ENCODE peak calls at places on chromosome 1, in four cellular contexts. P is endothelial cell, A is keratinocyte, D is OCI-LY7. Z is an unnamed sample.

GRCh38 chr1:53070621-53071020 is 8.6 kb downstream of the PODN start:
- DNase-seq in P (no peak), A (no peak), D (no peak), Z (no peak)

GRCh38 chr1:50651476-50652263 is 228.4 kb upstream of the DMRTA2 start:
- DNase-seq in P (no peak), A (no peak), D (no peak), Z (no peak)

GRCh38 chr1:228150458-228151169 is 884 bp downstream of the GJC2 start:
- DNase-seq in P (no peak), A (no peak), D (no peak), Z (no peak)

GRCh38 chr1:2379733-2380404 is 11.5 kb downstream of the MORN1 start:
- DNase-seq in P (no peak), A (no peak), D (no peak), Z (no peak)

GRCh38 chr1:245917403-245917802 is 589.7 kb downstream of the SMYD3 start:
- DNase-seq in P (no peak), A (no peak), D (no peak), Z (no peak)

GRCh38 chr1:57353589-57353988 is 70.3 kb downstream of the DAB1 start:
- DNase-seq in P (no peak), A (no peak), D (no peak), Z (no peak)

GRCh38 chr1:244387415-244387814 is 64.3 kb downstream of the ADSS2 start:
- DNase-seq in P (no peak), A (no peak), D (no peak), Z (no peak)

GRCh38 chr1:51768971-51769601 is 109.4 kb downstream of the NRDC start:
- DNase-seq in P (no peak), A (no peak), D (peak), Z (peak)

GRCh38 chr1:204377800-204378608 is 18.3 kb upstream of the PLEKHA6 start:
- DNase-seq in P (peak), A (no peak), D (no peak), Z (peak)

GRCh38 chr1:215489771-215490566 is 77.1 kb upstream of the KCTD3 start:
- DNase-seq in P (no peak), A (no peak), D (no peak), Z (no peak)

GRCh38 chr1:172277277-172277676 is 143.2 kb upstream of the C1orf105 start:
- DNase-seq in P (no peak), A (no peak), D (no peak), Z (no peak)

GRCh38 chr1:53328490-53329182 is 766 bp upstream of the LRP8 start:
- DNase-seq in P (no peak), A (no peak), D (peak), Z (no peak)

GRCh38 chr1:86648255-86648654 is 56.1 kb upstream of the SH3GLB1 start:
- DNase-seq in P (no peak), A (no peak), D (no peak), Z (no peak)

GRCh38 chr1:161439280-161440232 is 65.7 kb upstream of the FCGR2A start:
- DNase-seq in P (no peak), A (no peak), D (peak), Z (peak)

GRCh38 chr1:5720936-5721335 is 271.3 kb downstream of the NPHP4 start:
- DNase-seq in P (no peak), A (no peak), D (no peak), Z (no peak)

GRCh38 chr1:52925571-52926005 is 1.5 kb upstream of the SCP2 start:
- DNase-seq in P (no peak), A (no peak), D (no peak), Z (no peak)

GRCh38 chr1:179866616-179867015 is 11.0 kb downstream of the TOR1AIP2 start:
- DNase-seq in P (no peak), A (no peak), D (no peak), Z (no peak)

GRCh38 chr1:1178794-1179331 is 5.2 kb downstream of the TTLL10 start:
- DNase-seq in P (peak), A (no peak), D (no peak), Z (no peak)

GRCh38 chr1:248752119-248752931 is 3.2 kb downstream of the LYPD8 start:
- DNase-seq in P (no peak), A (no peak), D (no peak), Z (no peak)

GRCh38 chr1:226560243-226560642 is 11.7 kb downstream of the STUM start:
- DNase-seq in P (no peak), A (no peak), D (no peak), Z (no peak)

GRCh38 chr1:20192364-20192763 is 6.0 kb upstream of the PLA2G2C start:
- DNase-seq in P (no peak), A (no peak), D (no peak), Z (no peak)

GRCh38 chr1:151058682-151059341 is 610 bp downstream of the CDC42SE1 start:
- DNase-seq in P (no peak), A (no peak), D (peak), Z (no peak)

GRCh38 chr1:26053718-26054572 is 8.0 kb upstream of the SLC30A2 start:
- DNase-seq in P (no peak), A (no peak), D (no peak), Z (no peak)

GRCh38 chr1:156164465-156164831 is 11.1 kb downstream of the SEMA4A start:
- DNase-seq in P (no peak), A (no peak), D (no peak), Z (no peak)

GRCh38 chr1:58855351-58856165 is 71.7 kb upstream of the JUN start:
- DNase-seq in P (no peak), A (no peak), D (no peak), Z (no peak)

GRCh38 chr1:18289597-18289996 is 182.0 kb downstream of the IGSF21 start:
- DNase-seq in P (no peak), A (no peak), D (peak), Z (no peak)
- TF ChIP-seq CTCF in P (no peak), A (no peak), D (peak), Z (no peak)

DNA sequence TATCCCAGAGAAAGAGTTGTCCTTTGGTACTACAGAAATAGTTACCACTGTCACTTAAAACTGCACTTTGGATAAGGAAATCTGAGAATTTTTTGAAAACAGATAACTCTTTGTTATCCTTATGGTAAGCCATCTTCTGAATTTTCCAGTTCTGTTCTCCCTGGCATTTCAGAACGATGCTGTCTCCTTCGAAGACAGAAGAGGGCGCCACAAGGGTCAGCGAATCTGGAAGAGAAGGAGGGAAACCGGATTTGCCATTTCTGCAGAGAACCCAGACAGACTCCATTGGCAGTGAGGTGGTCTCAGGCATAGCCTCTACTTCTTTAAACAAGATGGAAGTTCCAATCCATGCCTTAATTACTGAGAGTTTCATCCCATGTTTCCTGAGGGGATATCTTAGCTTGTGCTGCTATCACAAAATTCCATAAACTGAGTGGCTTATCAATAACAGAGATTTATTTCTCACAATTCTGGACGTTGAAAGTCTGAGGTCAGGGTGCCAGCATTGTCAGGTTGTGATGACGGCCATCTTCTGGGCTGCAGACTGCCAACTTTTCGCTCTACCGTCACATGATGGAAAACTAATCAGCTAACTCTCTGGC is 6.4 kb downstream of the FCRL2 start:
- DNase-seq in P (peak), A (no peak), D (no peak), Z (no peak)
- TF ChIP-seq CTCF in P (peak), A (peak), D (peak), Z (peak)

GRCh38 chr1:33017175-33017574 is 19.5 kb downstream of the AK2 start:
- DNase-seq in P (no peak), A (no peak), D (no peak), Z (no peak)

GRCh38 chr1:33013791-33014190 is 22.9 kb downstream of the AK2 start:
- DNase-seq in P (no peak), A (no peak), D (no peak), Z (no peak)

GRCh38 chr1:33012165-33012564 is 24.5 kb downstream of the AK2 start:
- DNase-seq in P (no peak), A (no peak), D (no peak), Z (no peak)

GRCh38 chr1:33015216-33015615 is 21.5 kb downstream of the AK2 start:
- DNase-seq in P (no peak), A (no peak), D (no peak), Z (no peak)

DNA sequence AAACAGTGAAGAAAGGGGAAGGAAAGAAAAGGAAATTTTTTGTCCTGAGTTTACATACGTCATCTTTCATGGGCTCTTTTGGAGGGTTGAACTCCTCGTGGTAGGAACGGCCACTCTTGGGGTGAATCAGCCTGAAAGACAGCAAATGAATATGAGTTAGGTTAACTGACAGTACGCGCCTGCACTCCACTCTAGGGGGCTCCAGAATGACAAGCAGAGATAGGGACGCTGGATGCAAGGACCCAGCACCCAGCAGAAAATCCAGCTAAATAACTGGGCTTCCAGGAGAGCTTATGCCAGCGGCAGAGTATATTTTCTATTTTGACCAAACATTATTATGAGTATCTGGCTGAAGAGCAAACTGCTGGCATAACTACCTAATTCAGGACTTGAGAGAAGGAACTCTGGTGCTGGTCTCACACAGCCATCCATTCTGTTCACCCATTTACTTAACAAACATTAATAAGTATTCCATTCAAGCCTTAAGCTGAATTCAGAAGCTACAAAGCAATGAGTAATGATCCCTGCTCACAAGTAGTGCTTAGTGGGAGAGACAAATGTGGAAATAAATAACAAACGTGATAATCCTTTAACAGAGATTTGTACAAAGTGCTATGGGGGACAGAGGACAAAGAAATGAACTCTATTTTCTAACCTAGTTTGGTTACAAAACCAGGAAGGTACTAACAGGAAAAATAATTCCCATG is 22.1 kb downstream of the AK2 start:
- DNase-seq in P (no peak), A (no peak), D (no peak), Z (no peak)
- TF ChIP-seq CTCF in P (no peak), A (no peak), D (peak), Z (no peak)

DNA sequence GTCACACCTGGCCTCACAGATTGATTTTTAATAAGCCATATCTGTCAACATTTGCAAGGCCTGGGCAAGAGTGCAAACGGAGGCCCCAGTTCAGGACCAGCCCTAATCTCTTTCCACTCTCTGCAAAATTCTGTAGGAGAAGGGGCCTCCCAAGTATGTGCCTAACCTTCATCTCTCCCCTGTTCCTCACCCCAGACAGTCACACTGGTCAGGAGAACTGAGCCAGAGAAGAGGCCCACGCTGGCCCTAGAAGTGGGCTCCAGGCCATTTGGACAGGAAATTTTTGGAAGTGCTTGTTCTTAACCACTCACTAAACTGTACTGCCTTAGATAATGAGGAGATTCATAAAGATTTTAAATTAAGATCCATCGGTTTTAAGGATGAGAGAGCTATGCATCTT is 129.7 kb upstream of the ADGRL2 start:
- DNase-seq in P (no peak), A (no peak), D (no peak), Z (no peak)
- TF ChIP-seq CTCF in P (no peak), A (no peak), D (no peak), Z (no peak)

GRCh38 chr1:166875734-166876539 is at the start of gene TADA1:
- DNase-seq in P (peak), A (peak), D (peak), Z (peak)

GRCh38 chr1:166874464-166874863 is 1.6 kb downstream of the TADA1 start:
- DNase-seq in P (no peak), A (no peak), D (no peak), Z (no peak)

GRCh38 chr1:166870584-166870983 is 5.5 kb downstream of the TADA1 start:
- DNase-seq in P (no peak), A (no peak), D (no peak), Z (no peak)

GRCh38 chr1:166875302-166875733 is 746 bp downstream of the TADA1 start:
- DNase-seq in P (no peak), A (no peak), D (peak), Z (no peak)

GRCh38 chr1:166876540-166876838 is 425 bp upstream of the TADA1 start:
- DNase-seq in P (no peak), A (no peak), D (no peak), Z (no peak)
- TF ChIP-seq CTCF in P (no peak), A (no peak), D (peak), Z (no peak)

DNA sequence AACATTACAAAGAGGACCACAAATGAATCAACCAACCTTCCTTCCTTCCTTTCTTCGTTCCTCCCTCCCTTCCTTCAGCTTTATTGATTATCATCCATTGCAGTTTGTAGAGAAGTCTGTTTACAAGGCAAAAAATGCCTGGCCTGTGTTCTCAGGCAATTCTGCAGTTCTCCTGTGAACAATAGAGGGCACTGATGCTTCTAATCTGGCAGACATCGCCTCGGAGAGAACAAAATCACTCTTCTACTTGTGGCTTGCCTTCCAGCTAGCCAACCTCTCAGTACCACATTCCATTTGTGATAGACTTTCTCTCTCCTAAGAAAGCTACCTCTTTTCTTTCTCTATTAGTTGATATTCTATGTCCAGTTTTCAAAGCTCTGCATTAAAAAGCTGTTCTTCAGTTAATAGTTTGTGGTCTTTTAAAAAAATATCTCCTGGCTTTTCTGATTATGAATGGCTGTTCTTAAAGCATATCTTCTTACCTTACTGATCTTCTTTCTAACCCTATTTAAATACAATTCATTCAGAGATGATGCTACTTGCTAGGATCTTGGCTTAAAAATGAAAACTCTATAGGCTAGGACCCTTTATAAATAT is 26.9 kb upstream of the ESRRG start:
- DNase-seq in P (peak), A (no peak), D (peak), Z (no peak)
- TF ChIP-seq CTCF in P (peak), A (peak), D (peak), Z (peak)

DNA sequence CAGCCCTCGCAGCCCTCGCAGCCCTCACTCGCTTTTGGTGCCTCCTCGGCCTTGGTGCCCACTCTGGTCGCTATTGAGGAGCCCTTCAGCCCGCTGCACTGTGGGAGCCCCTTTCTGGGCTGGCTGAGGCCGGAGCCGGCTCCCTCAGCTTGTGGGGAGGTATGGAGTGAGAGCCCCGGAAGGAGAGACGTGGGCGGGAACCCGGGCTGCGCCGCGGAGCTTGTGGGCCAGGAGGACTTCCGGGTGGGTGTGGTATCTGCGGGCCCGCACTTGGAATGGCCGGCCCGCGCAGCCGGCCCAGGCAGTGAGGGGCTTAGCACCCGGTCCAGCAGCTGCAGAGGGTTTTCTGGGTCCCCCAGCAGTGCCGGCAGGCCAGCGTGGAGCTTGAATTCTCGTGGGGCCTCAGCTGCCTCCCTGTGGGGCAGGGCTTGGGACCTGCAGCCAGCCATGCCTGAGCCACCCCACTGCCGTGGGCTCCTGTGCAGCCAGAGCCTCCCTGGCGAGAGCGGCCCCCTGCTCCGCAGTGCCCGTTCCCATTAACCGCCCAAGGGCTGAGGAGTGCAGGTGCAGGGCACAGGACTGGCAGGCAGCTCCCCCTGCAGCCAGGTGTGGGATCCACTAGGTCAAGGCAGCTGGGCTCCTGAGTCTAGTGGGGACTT is 9.9 kb upstream of the CFHR2 start:
- DNase-seq in P (no peak), A (no peak), D (no peak), Z (no peak)
- TF ChIP-seq CTCF in P (no peak), A (no peak), D (no peak), Z (no peak)